ENCODE peak calls at places on chromosomes 2 and 18, in five cellular contexts. V is Caco-2, Z is lung, T is osteocyte, W is cardiac fibroblast. F is an unnamed sample.

GRCh38 chr18:79393181-79393598 is 2.5 kb upstream of the NFATC1 start:
- DNase-seq in V (no peak), Z (no peak), T (no peak), W (no peak), F (no peak)

GRCh38 chr18:5895300-5895885 is at the start of gene TMEM200C:
- DNase-seq in V (no peak), Z (no peak), T (peak), W (no peak), F (no peak)

GRCh38 chr2:167925775-167926174 is 321.6 kb downstream of the STK39 start:
- DNase-seq in V (no peak), Z (no peak), T (no peak), W (no peak), F (no peak)

GRCh38 chr2:14927021-14927564 is 294.6 kb downstream of the LRATD1 start:
- DNase-seq in V (no peak), Z (no peak), T (no peak), W (no peak), F (no peak)

GRCh38 chr2:223797811-223798721 is 39.3 kb downstream of the AP1S3 start:
- DNase-seq in V (no peak), Z (no peak), T (no peak), W (peak), F (peak)

GRCh38 chr2:67096886-67097285 is 300.2 kb upstream of the ETAA1 start:
- DNase-seq in V (no peak), Z (no peak), T (no peak), W (no peak), F (no peak)

GRCh38 chr2:177816740-177817139 is 255.8 kb downstream of the PDE11A start:
- DNase-seq in V (no peak), Z (no peak), T (no peak), W (no peak), F (no peak)

GRCh38 chr2:137287934-137288639 is 522.7 kb downstream of the THSD7B start:
- DNase-seq in V (no peak), Z (no peak), T (no peak), W (peak), F (no peak)

GRCh38 chr2:177314722-177315264 is 50.3 kb upstream of the NFE2L2 start:
- DNase-seq in V (no peak), Z (no peak), T (no peak), W (no peak), F (no peak)

GRCh38 chr2:54402350-54402749 is 53.8 kb upstream of the SPTBN1 start:
- DNase-seq in V (no peak), Z (peak), T (no peak), W (peak), F (no peak)

GRCh38 chr2:95695613-95696012 is 103.8 kb downstream of the TRIM43 start:
- DNase-seq in V (no peak), Z (no peak), T (no peak), W (no peak), F (no peak)

GRCh38 chr2:32688511-32688910 is 60.7 kb downstream of the TTC27 start:
- DNase-seq in V (no peak), Z (no peak), T (no peak), W (peak), F (no peak)

GRCh38 chr2:240988571-240989271 is 9.7 kb upstream of the SNED1 start:
- DNase-seq in V (peak), Z (no peak), T (no peak), W (no peak), F (no peak)

GRCh38 chr2:234272069-234272850 is 221.8 kb downstream of the SPP2 start:
- DNase-seq in V (no peak), Z (no peak), T (no peak), W (no peak), F (no peak)

GRCh38 chr2:217538719-217539118 is 464.1 kb downstream of the TNS1 start:
- DNase-seq in V (no peak), Z (peak), T (no peak), W (no peak), F (no peak)

GRCh38 chr2:70084973-70085710 is 2.1 kb upstream of the PCBP1 start:
- DNase-seq in V (peak), Z (no peak), T (no peak), W (peak), F (no peak)

GRCh38 chr18:8959551-8960135 is 142.9 kb upstream of the NDUFV2 start:
- DNase-seq in V (peak), Z (no peak), T (no peak), W (no peak), F (no peak)

GRCh38 chr2:160332318-160332717 is 132.2 kb upstream of the ITGB6 start:
- DNase-seq in V (no peak), Z (no peak), T (no peak), W (peak), F (peak)

GRCh38 chr2:219611866-219612604 is 14.4 kb downstream of the STK11IP start:
- DNase-seq in V (no peak), Z (no peak), T (no peak), W (no peak), F (no peak)

GRCh38 chr2:144836635-144837350 is 316.9 kb upstream of the ZEB2 start:
- DNase-seq in V (no peak), Z (no peak), T (no peak), W (peak), F (peak)

GRCh38 chr18:8706981-8707940 is 1.9 kb downstream of the MTCL1 start:
- DNase-seq in V (peak), Z (peak), T (peak), W (peak), F (peak)

GRCh38 chr2:120450196-120450820 is 104.4 kb downstream of the INHBB start:
- DNase-seq in V (no peak), Z (no peak), T (no peak), W (no peak), F (no peak)

GRCh38 chr2:25606892-25607291 is 66.5 kb downstream of the DTNB start:
- DNase-seq in V (no peak), Z (no peak), T (no peak), W (peak), F (no peak)

GRCh38 chr2:165933211-165933610 is 20.4 kb downstream of the TTC21B start:
- DNase-seq in V (no peak), Z (no peak), T (no peak), W (no peak), F (no peak)

GRCh38 chr2:19295998-19296502 is 62.4 kb downstream of the OSR1 start:
- DNase-seq in V (no peak), Z (no peak), T (no peak), W (no peak), F (no peak)

GRCh38 chr2:47510745-47511144 is 107.8 kb downstream of the MSH2 start:
- DNase-seq in V (no peak), Z (no peak), T (no peak), W (no peak), F (no peak)

GRCh38 chr18:63253428-63254372 is 65.9 kb downstream of the BCL2 start:
- DNase-seq in V (no peak), Z (no peak), T (no peak), W (peak), F (peak)

GRCh38 chr2:64708834-64709233 is 55.1 kb upstream of the SERTAD2 start:
- DNase-seq in V (no peak), Z (no peak), T (no peak), W (no peak), F (no peak)

GRCh38 chr2:46540496-46541342 is 61.4 kb downstream of the TMEM247 start:
- DNase-seq in V (no peak), Z (no peak), T (no peak), W (peak), F (peak)

GRCh38 chr18:46719388-46719787 is 37.5 kb downstream of the ST8SIA5 start:
- DNase-seq in V (no peak), Z (no peak), T (no peak), W (no peak), F (no peak)
- TF ChIP-seq CTCF in V (no peak), Z (no peak), T (no peak), W (no peak), F (no peak)

DNA sequence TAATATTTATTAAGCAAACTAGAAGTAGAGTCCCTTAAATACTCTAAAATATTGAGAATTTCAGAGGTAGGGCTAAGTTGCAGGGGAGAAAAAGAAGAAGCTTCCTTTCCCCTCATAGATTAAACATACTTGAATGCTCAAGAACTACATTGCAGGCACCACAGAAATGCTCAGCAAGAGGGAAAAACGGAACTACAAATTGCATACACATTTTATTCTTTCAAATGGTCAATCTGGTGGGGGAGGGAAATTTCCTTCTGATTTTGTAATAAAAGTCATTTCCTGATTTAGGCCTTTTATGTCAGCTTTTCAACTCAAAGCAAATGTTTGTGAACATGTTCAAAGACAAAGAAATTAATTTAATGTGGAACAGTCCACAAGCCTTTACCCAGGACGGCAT is 33.0 kb downstream of the FARSB start:
- DNase-seq in V (no peak), Z (no peak), T (no peak), W (no peak), F (no peak)
- TF ChIP-seq CTCF in V (no peak), Z (no peak), T (no peak), W (no peak), F (no peak)

GRCh38 chr2:38602732-38603401 is at the start of gene HNRNPLL:
- DNase-seq in V (peak), Z (peak), T (peak), W (peak), F (peak)
- TF ChIP-seq CTCF in V (no peak), Z (no peak), T (no peak), W (no peak), F (no peak)

GRCh38 chr18:7035807-7036206 is 81.8 kb downstream of the LAMA1 start:
- DNase-seq in V (no peak), Z (no peak), T (peak), W (no peak), F (no peak)

GRCh38 chr18:7038330-7038846 is 79.2 kb downstream of the LAMA1 start:
- DNase-seq in V (peak), Z (peak), T (no peak), W (peak), F (peak)

GRCh38 chr18:7034924-7035323 is 82.7 kb downstream of the LAMA1 start:
- DNase-seq in V (peak), Z (no peak), T (peak), W (no peak), F (no peak)

GRCh38 chr18:7032537-7032936 is 85.1 kb downstream of the LAMA1 start:
- DNase-seq in V (no peak), Z (no peak), T (no peak), W (no peak), F (no peak)

GRCh38 chr18:7037470-7037869 is 80.1 kb downstream of the LAMA1 start:
- DNase-seq in V (no peak), Z (no peak), T (peak), W (no peak), F (no peak)
- TF ChIP-seq CTCF in V (no peak), Z (no peak), T (no peak), W (no peak), F (no peak)

DNA sequence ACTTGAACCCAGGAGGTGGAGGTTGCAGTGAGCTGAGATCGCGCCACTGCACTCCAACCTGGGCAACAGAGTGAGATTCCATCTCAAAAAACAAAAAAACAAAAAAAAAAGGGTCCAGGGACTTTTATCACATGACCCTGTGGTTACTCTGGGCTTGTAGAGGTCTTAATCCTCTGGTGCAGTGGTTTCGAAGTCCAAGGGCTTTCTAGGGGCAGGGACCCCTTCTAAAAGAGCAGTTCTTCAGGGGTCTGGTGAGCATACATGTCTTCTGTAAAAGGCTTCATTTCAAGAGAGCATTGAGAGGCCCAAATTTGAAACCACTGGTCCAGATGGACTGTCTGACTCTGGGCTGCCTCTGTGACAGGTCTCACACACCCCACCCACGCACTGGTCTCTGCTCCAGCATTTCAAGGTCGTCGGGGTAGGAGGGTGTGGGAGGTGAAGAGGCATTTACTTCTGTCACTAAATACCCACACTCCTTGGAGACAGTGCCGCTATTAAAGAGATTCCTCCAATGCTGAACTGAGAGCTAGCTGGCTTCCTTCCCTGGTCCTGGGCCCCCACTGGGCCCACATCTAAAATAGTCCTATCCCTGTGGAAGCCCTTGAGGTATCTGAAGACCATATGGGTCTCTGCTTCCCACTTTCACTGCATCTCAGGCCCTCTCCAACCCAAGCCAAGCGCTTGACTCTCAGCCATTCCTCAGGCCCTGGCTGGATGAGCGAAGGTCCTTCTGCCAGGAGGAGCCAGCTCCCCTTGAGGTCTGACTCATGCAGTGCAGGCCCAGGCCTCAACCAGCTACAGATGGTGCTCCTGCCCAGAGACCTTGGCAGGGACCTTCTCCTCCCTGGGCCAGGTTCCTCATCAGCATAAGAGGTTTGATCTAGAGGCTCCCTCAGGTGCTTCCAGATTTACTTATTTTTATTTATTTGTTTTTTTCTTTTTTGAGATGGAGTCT is 44.8 kb downstream of the PAX8 start:
- DNase-seq in V (peak), Z (no peak), T (no peak), W (peak), F (no peak)
- TF ChIP-seq CTCF in V (peak), Z (no peak), T (peak), W (peak), F (peak)

DNA sequence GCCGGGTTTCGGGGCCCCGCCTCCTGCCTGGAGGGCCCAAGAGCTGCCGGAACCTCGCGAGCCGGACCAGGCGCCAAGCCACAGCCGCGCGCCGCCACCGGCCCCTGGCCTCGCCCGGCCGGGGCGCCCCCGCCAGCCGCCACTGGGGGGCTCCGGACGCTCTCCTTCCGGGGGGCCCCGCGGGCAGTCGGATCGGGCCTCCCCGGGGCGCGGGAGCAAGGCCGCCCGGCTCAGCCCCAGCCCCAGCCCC is 17.4 kb upstream of the HAAO start:
- DNase-seq in V (peak), Z (peak), T (peak), W (no peak), F (peak)
- TF ChIP-seq CTCF in V (peak), Z (no peak), T (peak), W (no peak), F (no peak)

GRCh38 chr2:88489181-88489580 is 36.7 kb upstream of the FOXI3 start:
- DNase-seq in V (no peak), Z (no peak), T (no peak), W (no peak), F (no peak)
- TF ChIP-seq CTCF in V (no peak), Z (no peak), T (no peak), W (no peak), F (no peak)

F was measured in brain microvascular endothelial cell.